ENCODE peak calls at places on chromosome 17, in four cellular contexts. D is left ventricle myocardium inferior, F is coronary artery, L is heart left ventricle. Q is an unnamed sample.

GRCh38 chr17:51118330-51119195 is 2.1 kb downstream of the SPAG9 start:
- DNase-seq in D (no peak), F (no peak), L (no peak), Q (no peak)

GRCh38 chr17:17156107-17156506 is 50.0 kb downstream of the PLD6 start:
- DNase-seq in D (no peak), F (no peak), L (no peak), Q (peak; percentile 71)

GRCh38 chr17:81512984-81513668 is 527 bp upstream of the ACTG1 start:
- DNase-seq in D (peak; percentile 62), F (peak; percentile 81), L (peak; percentile 61), Q (peak; percentile 54)

GRCh38 chr17:64212122-64212521 is 50.9 kb downstream of the TEX2 start:
- DNase-seq in D (no peak), F (no peak), L (no peak), Q (no peak)

GRCh38 chr17:72069744-72070143 is 51.1 kb upstream of the SOX9 start:
- DNase-seq in D (no peak), F (no peak), L (no peak), Q (no peak)

GRCh38 chr17:69142473-69142802 is 743 bp upstream of the ABCA6 start:
- DNase-seq in D (no peak), F (no peak), L (no peak), Q (no peak)

GRCh38 chr17:29140051-29140582 is 40.1 kb downstream of the MYO18A start:
- DNase-seq in D (peak; percentile 91), F (peak; percentile 95), L (peak; percentile 91), Q (peak; percentile 66)

GRCh38 chr17:46984892-46985291 is 5.8 kb upstream of the RPRML start:
- DNase-seq in D (no peak), F (no peak), L (no peak), Q (no peak)

GRCh38 chr17:17691468-17692263 is 10.4 kb downstream of the RAI1 start:
- DNase-seq in D (no peak), F (no peak), L (no peak), Q (no peak)

GRCh38 chr17:3710951-3711383 is 12.7 kb upstream of the HASPIN start:
- DNase-seq in D (no peak), F (no peak), L (no peak), Q (peak; percentile 36)

GRCh38 chr17:29158515-29159275 is 21.5 kb downstream of the MYO18A start:
- DNase-seq in D (no peak), F (no peak), L (no peak), Q (no peak)

GRCh38 chr17:75289832-75290337 is 652 bp upstream of the SLC25A19 start:
- DNase-seq in D (peak; percentile 52), F (no peak), L (peak; percentile 46), Q (peak; percentile 40)

GRCh38 chr17:18966831-18967624 is 15.1 kb downstream of the SLC5A10 start:
- DNase-seq in D (peak; percentile 36), F (no peak), L (no peak), Q (no peak)

DNA sequence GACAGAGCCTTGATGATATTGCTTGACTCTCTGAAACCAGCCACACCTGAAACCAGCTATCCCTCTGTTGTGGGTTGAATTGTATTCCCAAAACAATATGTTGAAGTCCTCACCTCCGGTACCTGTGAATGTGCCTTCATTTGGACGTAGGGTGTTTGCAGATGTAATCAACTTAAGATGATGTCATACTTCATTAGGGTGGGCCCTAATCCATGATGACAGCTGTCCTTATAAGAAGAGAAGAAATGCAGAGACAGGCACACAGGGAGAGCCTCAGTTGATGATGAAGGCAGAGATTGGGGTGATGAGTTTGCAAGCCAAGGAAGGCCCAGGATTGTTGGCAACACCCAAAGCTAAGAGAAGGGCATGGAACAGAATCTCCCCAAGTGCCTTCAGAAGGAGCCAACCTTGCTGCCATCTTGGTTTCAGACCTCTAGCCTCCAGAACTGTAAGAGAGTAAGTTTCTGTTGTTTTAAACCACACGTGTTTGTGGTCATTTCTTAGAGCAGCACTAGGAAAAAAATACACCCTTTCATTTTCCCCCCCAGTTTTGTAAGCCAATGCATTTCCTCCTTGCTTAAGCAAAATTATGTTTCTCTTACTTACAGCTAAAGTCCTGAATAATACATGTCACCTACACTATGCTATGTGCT is 29.4 kb upstream of the MYH10 start:
- DNase-seq in D (no peak), F (no peak), L (no peak), Q (no peak)
- TF ChIP-seq CTCF in D (no peak), F (no peak), L (no peak), Q (no peak)

GRCh38 chr17:49209061-49209571 is 1.3 kb downstream of the GNGT2 start:
- DNase-seq in D (no peak), F (no peak), L (no peak), Q (no peak)
- H3K27ac ChIP-seq in D (peak overlapping the region; percentile 90), F (no peak overlapping the region), L (peak overlapping the region; percentile 84), Q (no peak overlapping the region)

DNA sequence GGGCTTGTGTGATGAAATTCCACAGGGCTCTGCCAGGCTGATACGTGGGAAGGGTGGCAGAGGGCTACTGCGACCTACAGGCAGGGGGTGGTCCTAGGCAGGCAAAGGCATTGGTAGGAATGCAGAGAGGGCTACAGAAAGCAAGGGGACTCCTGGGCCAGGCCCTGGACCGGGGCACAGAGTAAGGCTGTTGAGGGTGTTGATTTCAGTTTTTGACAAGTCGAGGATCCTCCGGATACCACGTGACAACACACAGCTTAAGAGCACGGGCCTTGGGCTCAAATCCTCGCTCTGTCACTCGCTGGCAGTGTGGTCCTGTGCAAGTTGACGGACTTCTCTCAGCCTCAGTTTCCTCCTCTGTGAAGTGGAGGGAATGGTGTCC is 19.1 kb upstream of the DOC2B start:
- DNase-seq in D (no peak), F (no peak), L (no peak), Q (no peak)
- TF ChIP-seq CTCF in D (no peak), F (no peak), L (no peak), Q (no peak)

DNA sequence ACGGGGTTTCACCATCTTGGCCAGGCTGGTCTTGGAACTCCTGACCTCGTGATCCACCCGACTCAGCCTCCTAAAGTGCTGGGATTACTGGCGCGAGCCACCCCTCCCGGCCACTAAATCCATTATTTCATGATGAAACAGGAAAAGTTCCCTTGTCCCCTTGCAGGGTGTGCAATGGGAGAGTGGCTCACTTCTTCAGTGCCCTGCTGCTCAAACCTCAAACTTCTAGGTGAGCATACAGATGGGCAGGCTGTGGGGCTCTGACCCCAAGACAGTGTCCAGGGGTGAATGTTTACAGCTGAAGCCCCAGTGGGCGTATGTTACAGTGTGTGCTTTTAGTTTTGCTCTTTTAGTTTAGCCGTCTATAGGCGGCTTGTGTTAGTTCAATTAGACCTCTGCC is 34.7 kb downstream of the GJC1 start:
- DNase-seq in D (no peak), F (no peak), L (no peak), Q (no peak)
- H3K27ac ChIP-seq in D (peak overlapping the region; percentile 86), F (peak overlapping the region; percentile 82), L (peak overlapping the region; percentile 80), Q (peak overlapping the region; percentile 67)

DNA sequence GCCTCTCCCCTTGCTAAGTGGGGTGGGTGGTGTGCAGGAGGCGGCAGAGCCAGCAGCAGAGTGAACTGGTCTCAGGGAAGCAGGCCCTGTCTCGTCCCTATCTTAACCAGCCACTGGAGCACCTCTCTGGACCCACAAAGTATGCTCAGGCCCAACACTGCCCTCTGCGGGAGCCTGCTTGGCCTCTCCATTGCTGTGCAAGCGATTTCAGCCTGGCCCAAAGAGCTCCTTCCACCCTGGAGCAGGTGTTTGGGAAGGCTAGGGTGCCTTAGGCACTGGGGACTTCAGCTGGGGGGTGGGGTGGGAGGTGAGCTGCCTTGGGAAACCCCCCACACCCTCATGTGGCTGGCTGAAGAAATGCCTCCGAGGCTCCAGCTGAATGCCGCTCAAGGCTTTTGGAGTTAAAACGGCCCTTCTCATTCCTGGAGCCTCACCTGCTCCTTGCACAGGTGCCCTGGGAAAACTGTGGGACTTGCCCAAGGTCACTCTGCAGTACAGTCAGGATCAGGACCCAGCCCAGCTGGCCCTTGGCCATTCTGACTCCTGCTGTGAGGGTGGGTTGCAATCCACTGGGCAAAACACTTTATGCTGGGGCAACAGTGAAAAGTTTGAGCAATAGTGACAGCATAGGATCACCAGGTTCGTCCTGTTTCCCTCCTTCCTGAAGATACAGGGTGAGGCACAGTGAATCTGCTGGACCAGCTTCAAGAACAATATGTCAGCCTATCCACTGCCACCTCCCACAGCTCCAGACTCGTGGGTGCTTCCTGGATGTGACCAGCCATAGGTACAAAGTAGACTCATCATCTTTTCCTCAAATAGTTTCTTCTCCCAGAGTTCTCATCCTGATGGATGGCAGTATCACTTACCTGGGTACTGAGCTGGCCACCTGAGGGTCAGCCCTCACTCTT is 5.9 kb upstream of the UBE2O start:
- DNase-seq in D (peak; percentile 58), F (no peak), L (peak; percentile 41), Q (peak; percentile 60)
- TF ChIP-seq CTCF in D (peak; percentile 68), F (no peak), L (peak; percentile 46), Q (peak; percentile 61)

DNA sequence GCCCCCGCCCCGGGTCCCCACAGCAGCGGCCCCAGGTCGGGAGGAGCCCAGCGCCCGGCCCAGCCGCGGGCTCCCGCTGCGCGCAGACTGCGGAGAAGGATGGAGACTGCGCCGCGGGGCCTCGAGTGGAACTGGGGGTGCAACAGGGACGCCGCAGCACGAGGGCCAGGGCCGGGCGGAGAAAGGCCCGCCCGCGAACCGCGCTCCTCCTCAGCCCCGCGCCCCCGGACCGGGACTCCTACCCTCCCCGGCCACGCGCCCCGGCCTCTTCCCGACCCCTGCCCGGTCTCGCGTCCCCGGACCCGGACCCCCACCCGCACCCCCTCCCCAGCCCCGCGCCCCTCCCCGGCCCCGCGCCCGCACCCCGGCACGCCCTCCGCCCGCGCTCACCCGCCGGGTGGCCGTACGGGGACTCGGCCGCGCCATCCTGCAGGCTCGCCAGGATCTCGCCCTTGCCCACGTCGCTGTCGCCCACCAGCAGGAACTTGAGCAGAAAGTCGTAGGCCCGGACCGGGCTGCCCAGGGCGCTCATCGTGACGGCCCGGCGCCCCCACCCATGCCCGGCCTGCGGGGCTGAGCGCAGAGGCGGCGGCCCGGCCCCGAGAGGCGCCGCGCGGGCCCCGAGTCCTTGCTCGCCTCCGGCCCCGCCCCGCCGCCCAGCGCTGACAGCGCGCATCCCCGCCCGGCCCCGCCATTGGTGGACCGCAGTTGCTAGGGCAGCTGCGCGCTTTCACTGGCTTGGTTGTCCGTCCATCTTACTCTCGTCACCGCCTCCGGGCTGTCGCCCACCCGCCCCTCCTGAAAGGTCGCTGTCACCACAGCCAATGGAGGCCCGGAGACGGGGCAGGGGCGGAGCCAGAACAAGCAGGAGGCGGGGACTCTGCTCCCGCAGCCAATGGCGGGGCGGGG is at the start of gene RAB40B:
- DNase-seq in D (peak; percentile 99), F (peak; percentile 98), L (peak; percentile 100), Q (peak; percentile 99)
- H3K27ac ChIP-seq in D (peak within 1 kb of the TSS; percentile 85), F (peak within 1 kb of the TSS; percentile 47), L (peak within 1 kb of the TSS; percentile 70), Q (peak within 1 kb of the TSS; percentile 54)